ENCODE peak calls at places on chromosomes 16 and 17, in six cellular contexts. One of them, this sample, is unnamed.

GRCh38 chr16:67177743-67178699 is 5.7 kb downstream of the MATCAP1 start:
- DNase-seq in cardiac fibroblast: peak; percentile 55
- DNase-seq in heart right ventricle: no peak
- DNase-seq in stromal cell of bone marrow: no peak
- DNase-seq in activated CD8-positive, alpha-beta memory T cell treated with anti-CD3 and anti-CD28 coated beads for 1 hour: no peak
- DNase-seq in T1000: no peak
- DNase-seq in this sample: no peak

GRCh38 chr17:18966831-18967624 is 15.1 kb downstream of the SLC5A10 start:
- DNase-seq in cardiac fibroblast: no peak
- DNase-seq in heart right ventricle: no peak
- DNase-seq in stromal cell of bone marrow: no peak
- DNase-seq in activated CD8-positive, alpha-beta memory T cell treated with anti-CD3 and anti-CD28 coated beads for 1 hour: no peak
- DNase-seq in T1000: no peak
- DNase-seq in this sample: no peak

GRCh38 chr16:4454618-4455017 is 19.8 kb downstream of the NMRAL1 start:
- DNase-seq in cardiac fibroblast: no peak
- DNase-seq in heart right ventricle: no peak
- DNase-seq in stromal cell of bone marrow: no peak
- DNase-seq in activated CD8-positive, alpha-beta memory T cell treated with anti-CD3 and anti-CD28 coated beads for 1 hour: no peak
- DNase-seq in T1000: no peak
- DNase-seq in this sample: no peak

GRCh38 chr17:22435231-22435974 is 743.1 kb downstream of the KCNJ18 start:
- DNase-seq in cardiac fibroblast: no peak
- DNase-seq in heart right ventricle: no peak
- DNase-seq in stromal cell of bone marrow: no peak
- DNase-seq in activated CD8-positive, alpha-beta memory T cell treated with anti-CD3 and anti-CD28 coated beads for 1 hour: no peak
- DNase-seq in T1000: no peak
- DNase-seq in this sample: no peak

GRCh38 chr17:57871863-57872262 is 22.0 kb upstream of the MRPS23 start:
- DNase-seq in cardiac fibroblast: no peak
- DNase-seq in heart right ventricle: no peak
- DNase-seq in stromal cell of bone marrow: no peak
- DNase-seq in activated CD8-positive, alpha-beta memory T cell treated with anti-CD3 and anti-CD28 coated beads for 1 hour: no peak
- DNase-seq in T1000: no peak
- DNase-seq in this sample: no peak

GRCh38 chr16:87325480-87325879 is 8.3 kb upstream of the C16orf95 start:
- DNase-seq in cardiac fibroblast: no peak
- DNase-seq in heart right ventricle: no peak
- DNase-seq in stromal cell of bone marrow: no peak
- DNase-seq in activated CD8-positive, alpha-beta memory T cell treated with anti-CD3 and anti-CD28 coated beads for 1 hour: no peak
- DNase-seq in T1000: no peak
- DNase-seq in this sample: no peak

GRCh38 chr16:82585675-82586074 is 41.1 kb upstream of the CDH13 start:
- DNase-seq in cardiac fibroblast: no peak
- DNase-seq in heart right ventricle: no peak
- DNase-seq in stromal cell of bone marrow: no peak
- DNase-seq in activated CD8-positive, alpha-beta memory T cell treated with anti-CD3 and anti-CD28 coated beads for 1 hour: no peak
- DNase-seq in T1000: no peak
- DNase-seq in this sample: no peak

GRCh38 chr17:63116967-63117366 is 150.9 kb downstream of the TANC2 start:
- DNase-seq in cardiac fibroblast: peak; percentile 29
- DNase-seq in heart right ventricle: no peak
- DNase-seq in stromal cell of bone marrow: peak; percentile 18
- DNase-seq in activated CD8-positive, alpha-beta memory T cell treated with anti-CD3 and anti-CD28 coated beads for 1 hour: no peak
- DNase-seq in T1000: no peak
- DNase-seq in this sample: no peak

GRCh38 chr16:88705076-88705684 is 1.0 kb downstream of the RNF166 start:
- DNase-seq in cardiac fibroblast: peak; percentile 34
- DNase-seq in heart right ventricle: no peak
- DNase-seq in stromal cell of bone marrow: no peak
- DNase-seq in activated CD8-positive, alpha-beta memory T cell treated with anti-CD3 and anti-CD28 coated beads for 1 hour: no peak
- DNase-seq in T1000: no peak
- DNase-seq in this sample: no peak

GRCh38 chr17:55238931-55239297 is 25.8 kb upstream of the HLF start:
- DNase-seq in cardiac fibroblast: no peak
- DNase-seq in heart right ventricle: peak; percentile 11
- DNase-seq in stromal cell of bone marrow: no peak
- DNase-seq in activated CD8-positive, alpha-beta memory T cell treated with anti-CD3 and anti-CD28 coated beads for 1 hour: no peak
- DNase-seq in T1000: no peak
- DNase-seq in this sample: no peak

GRCh38 chr17:7987112-7987893 is 15.1 kb upstream of the GUCY2D start:
- DNase-seq in cardiac fibroblast: peak; percentile 29
- DNase-seq in heart right ventricle: no peak
- DNase-seq in stromal cell of bone marrow: no peak
- DNase-seq in activated CD8-positive, alpha-beta memory T cell treated with anti-CD3 and anti-CD28 coated beads for 1 hour: no peak
- DNase-seq in T1000: no peak
- DNase-seq in this sample: no peak

GRCh38 chr17:57110152-57110542 is 25.1 kb downstream of the AKAP1 start:
- DNase-seq in cardiac fibroblast: no peak
- DNase-seq in heart right ventricle: peak; percentile 63
- DNase-seq in stromal cell of bone marrow: no peak
- DNase-seq in activated CD8-positive, alpha-beta memory T cell treated with anti-CD3 and anti-CD28 coated beads for 1 hour: no peak
- DNase-seq in T1000: no peak
- DNase-seq in this sample: no peak

GRCh38 chr16:73150790-73151189 is 102.9 kb upstream of the ZFHX3 start:
- DNase-seq in cardiac fibroblast: no peak
- DNase-seq in heart right ventricle: no peak
- DNase-seq in stromal cell of bone marrow: no peak
- DNase-seq in activated CD8-positive, alpha-beta memory T cell treated with anti-CD3 and anti-CD28 coated beads for 1 hour: no peak
- DNase-seq in T1000: no peak
- DNase-seq in this sample: no peak

GRCh38 chr17:21001813-21002221 is 41.0 kb downstream of the USP22 start:
- DNase-seq in cardiac fibroblast: no peak
- DNase-seq in heart right ventricle: no peak
- DNase-seq in stromal cell of bone marrow: no peak
- DNase-seq in activated CD8-positive, alpha-beta memory T cell treated with anti-CD3 and anti-CD28 coated beads for 1 hour: no peak
- DNase-seq in T1000: no peak
- DNase-seq in this sample: no peak